ENCODE peak calls at places on chromosomes 1 and 21, in five cellular contexts. P, S, X, R and V are unnamed samples.

GRCh38 chr1:238783633-238784032 is 602.7 kb upstream of the CHRM3 start:
- DNase-seq in X (no peak), S (no peak), R (no peak), P (no peak), V (no peak)

GRCh38 chr1:41670558-41670957 is 186.1 kb upstream of the EDN2 start:
- DNase-seq in X (no peak), S (no peak), R (peak), P (peak), V (no peak)

GRCh38 chr1:28091043-28091781 is 2.8 kb upstream of the EYA3 start:
- DNase-seq in P (peak), X (peak), R (peak), S (peak), V (peak)

GRCh38 chr1:43573066-43573799 is 42.5 kb downstream of the PTPRF start:
- DNase-seq in X (no peak), S (no peak), P (no peak), R (no peak), V (no peak)

GRCh38 chr1:230858918-230859819 is 9.2 kb downstream of the C1orf198 start:
- DNase-seq in R (no peak), P (peak), X (no peak), S (no peak), V (no peak)

GRCh38 chr1:38536089-38536488 is 323.5 kb downstream of the RRAGC start:
- DNase-seq in R (no peak), X (no peak), S (no peak), P (no peak), V (no peak)

GRCh38 chr1:65065535-65066378 is 82.2 kb upstream of the AK4 start:
- DNase-seq in X (peak), S (peak), P (no peak), R (no peak), V (no peak)

GRCh38 chr1:157105988-157106812 is 6.6 kb upstream of the ETV3L start:
- DNase-seq in P (peak), S (no peak), X (no peak), R (peak), V (no peak)

GRCh38 chr1:178581351-178581951 is 68.5 kb downstream of the TEX35 start:
- DNase-seq in S (no peak), R (no peak), P (no peak), X (peak), V (no peak)

GRCh38 chr1:224458296-224458695 is 23.7 kb upstream of the WDR26 start:
- DNase-seq in P (no peak), S (no peak), X (no peak), R (no peak), V (no peak)

DNA sequence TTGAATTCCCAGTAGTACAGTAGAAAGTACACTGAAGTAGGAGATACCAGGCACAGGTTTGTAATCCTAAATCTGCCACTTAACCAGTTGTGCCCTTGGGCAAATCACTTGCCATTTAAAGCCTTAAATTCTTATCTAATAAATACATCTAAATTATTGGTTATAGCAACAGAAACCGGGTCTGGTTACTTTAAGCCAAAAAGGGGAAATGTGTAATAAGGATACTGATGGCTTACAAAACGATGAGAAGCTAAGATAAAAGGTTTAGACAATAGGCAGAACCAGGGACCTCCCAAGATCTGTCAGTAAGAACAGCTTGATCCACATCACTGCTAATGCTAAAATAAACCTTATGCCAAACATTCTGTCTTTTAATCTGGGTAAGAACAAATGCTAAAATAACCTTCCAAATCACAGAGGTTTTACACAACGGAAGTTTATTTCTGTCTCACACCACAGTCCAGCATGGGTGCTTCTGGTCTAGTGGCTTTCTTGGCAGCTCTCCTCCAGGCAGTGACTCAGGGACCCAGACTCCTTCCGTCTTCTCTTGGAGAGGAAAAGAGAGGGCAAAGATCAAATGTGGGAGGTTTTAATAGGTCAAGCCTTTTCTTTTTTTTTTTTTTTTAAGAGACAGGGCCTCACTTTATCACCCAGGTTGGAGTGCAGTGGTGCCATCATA is 16.5 kb upstream of the ZMYM1 start:
- DNase-seq in R (peak), X (no peak), P (peak), S (no peak), V (no peak)
- TF ChIP-seq MAFK in R (no peak), X (no peak), P (no peak), S (no peak), V (no peak)

GRCh38 chr1:154318386-154318785 is 2.5 kb upstream of the AQP10 start:
- DNase-seq in S (no peak), R (no peak), P (no peak), X (no peak), V (no peak)
- TF ChIP-seq MAFK in S (no peak), R (no peak), P (no peak), X (no peak), V (no peak)

DNA sequence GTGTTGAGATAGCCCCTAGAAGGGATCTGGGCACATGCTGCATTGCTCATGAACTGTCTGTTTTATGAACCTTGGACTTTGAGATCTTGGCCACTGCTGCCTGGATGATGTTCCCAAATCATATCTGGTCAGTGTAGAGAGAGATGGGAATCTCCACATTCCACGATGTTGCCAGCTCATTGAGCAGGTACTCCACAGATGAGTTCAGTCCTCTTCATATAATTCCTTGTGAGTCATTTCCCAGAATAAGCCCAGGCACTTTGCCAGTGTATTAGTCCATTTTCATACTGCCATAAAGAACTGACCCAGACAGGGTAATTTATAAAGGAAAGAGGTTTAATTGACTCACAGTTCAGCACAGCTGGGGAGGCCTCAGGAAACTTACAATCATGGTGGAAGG is 254.0 kb upstream of the RUNX1 start:
- DNase-seq in S (no peak), R (peak), P (peak), X (no peak), V (no peak)
- TF ChIP-seq MAFK in S (no peak), R (no peak), P (no peak), X (no peak), V (no peak)

GRCh38 chr1:183021405-183022201 is 1.6 kb upstream of the LAMC1 start:
- DNase-seq in P (no peak), X (no peak), R (no peak), S (no peak), V (no peak)

GRCh38 chr1:183022202-183023145 is 746 bp upstream of the LAMC1 start:
- DNase-seq in S (peak), P (peak), X (peak), R (peak), V (peak)

GRCh38 chr1:183019126-183019740 is 4.0 kb upstream of the LAMC1 start:
- DNase-seq in P (no peak), R (no peak), S (no peak), X (no peak), V (peak)

GRCh38 chr1:183023146-183023600 is at the start of gene LAMC1:
- DNase-seq in S (peak), R (peak), X (peak), P (peak), V (peak)

GRCh38 chr1:183019860-183020259 is 3.4 kb upstream of the LAMC1 start:
- DNase-seq in R (peak), S (no peak), X (no peak), P (peak), V (peak)
- TF ChIP-seq MAFK in R (no peak), S (no peak), X (no peak), P (no peak), V (no peak)

DNA sequence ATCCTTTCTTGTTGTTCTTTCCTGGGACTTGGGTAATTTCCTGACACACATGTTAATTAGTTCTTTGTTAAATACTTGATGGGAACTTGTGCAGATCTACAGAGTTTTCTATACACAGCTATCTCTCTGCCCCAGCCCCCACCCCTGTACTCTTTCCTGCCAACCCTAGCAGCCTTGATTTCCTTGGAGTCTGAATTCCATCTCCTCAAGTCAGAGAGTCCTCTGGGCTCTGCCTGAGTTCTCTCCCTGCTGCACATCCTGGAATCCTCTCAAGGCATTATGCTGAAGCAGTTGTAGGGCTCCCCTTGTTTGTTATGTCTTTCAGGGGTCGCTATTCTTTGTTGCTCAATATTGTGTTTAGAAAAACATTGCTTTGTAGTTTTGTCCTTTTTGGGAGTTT is 384.7 kb downstream of the RPS6KC1 start:
- DNase-seq in R (no peak), S (no peak), X (no peak), P (no peak), V (no peak)
- TF ChIP-seq MAFK in R (no peak), S (no peak), X (no peak), P (no peak), V (no peak)

DNA sequence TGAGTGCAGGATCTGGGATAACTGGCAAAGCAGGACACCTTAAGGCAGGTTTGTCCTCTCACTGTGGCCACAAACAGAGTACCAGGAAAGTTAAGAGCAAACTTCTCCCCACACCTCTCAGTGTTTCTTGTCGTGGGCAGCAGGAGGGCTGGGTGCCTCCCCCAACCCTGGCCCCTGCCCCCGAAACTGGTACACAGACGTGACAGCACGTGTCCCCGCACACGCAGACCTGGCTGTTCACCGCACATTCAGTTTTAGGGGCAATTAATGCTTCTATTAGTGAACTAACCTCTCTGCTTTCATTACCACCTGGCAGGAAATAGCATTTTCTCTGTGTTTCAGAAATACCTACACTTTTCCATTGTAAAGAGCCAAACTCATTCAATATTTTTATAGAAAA is 32.9 kb upstream of the RIPK4 start:
- DNase-seq in P (no peak), R (no peak), X (no peak), S (no peak), V (no peak)
- TF ChIP-seq MAFK in P (no peak), R (no peak), X (no peak), S (no peak), V (no peak)

DNA sequence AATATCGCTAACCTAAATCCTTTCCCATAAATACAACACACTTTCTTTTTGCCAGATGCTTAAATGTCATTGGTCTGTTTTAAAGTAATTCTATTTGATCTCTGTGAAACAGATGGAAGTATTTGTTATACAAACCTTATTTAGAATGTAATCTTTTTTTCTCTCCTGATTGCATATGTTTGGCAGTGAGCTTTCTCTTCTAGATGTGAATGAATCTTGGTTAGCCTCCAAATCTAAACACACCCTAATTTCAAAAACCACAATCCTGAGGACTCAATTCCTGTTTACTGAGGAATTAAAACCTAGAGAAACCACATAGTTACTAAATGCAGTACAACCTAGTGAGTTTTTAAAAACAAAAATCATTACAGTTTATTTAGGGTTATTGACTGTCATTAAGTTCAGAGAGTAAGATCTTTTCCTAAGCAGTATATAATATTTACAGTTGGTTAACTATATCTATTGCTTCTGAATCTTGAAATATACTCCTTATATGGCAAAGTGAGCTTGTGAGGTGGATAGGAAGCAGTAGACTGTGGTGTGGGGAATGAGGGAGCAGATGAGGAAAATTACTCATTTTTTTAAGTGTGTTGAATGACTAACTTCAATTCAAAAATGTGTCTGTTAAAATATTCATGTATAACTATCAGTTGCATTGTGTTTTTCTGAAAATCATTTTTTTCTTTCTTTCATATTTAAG is 218.7 kb downstream of the FMN2 start:
- DNase-seq in X (no peak), R (peak), S (no peak), P (peak), V (no peak)
- TF ChIP-seq MAFK in X (no peak), R (no peak), S (no peak), P (no peak), V (no peak)